ENCODE peak calls at places on chromosomes 5 and 9, in five cellular contexts. One of them, this sample, is unnamed.

GRCh38 chr5:160649304-160649703 is 202.7 kb downstream of the ATP10B start:
- DNase-seq in tibial nerve: no peak
- DNase-seq in NCI-H2081: no peak
- DNase-seq in GM23338: peak; percentile 64
- DNase-seq in naive thymus-derived CD8-positive, alpha-beta T cell: no peak
- DNase-seq in this sample: no peak

GRCh38 chr5:139638090-139638735 is 9.9 kb upstream of the CXXC5 start:
- DNase-seq in NCI-H2081: no peak
- DNase-seq in naive thymus-derived CD8-positive, alpha-beta T cell: no peak
- DNase-seq in tibial nerve: no peak
- DNase-seq in GM23338: peak; percentile 71
- DNase-seq in this sample: peak; percentile 94

GRCh38 chr9:91814214-91814613 is 135.8 kb downstream of the ROR2 start:
- DNase-seq in naive thymus-derived CD8-positive, alpha-beta T cell: no peak
- DNase-seq in NCI-H2081: no peak
- DNase-seq in tibial nerve: no peak
- DNase-seq in GM23338: no peak
- DNase-seq in this sample: no peak

GRCh38 chr9:34450644-34451043 is 7.7 kb downstream of the FAM219A start:
- DNase-seq in tibial nerve: no peak
- DNase-seq in GM23338: no peak
- DNase-seq in NCI-H2081: no peak
- DNase-seq in naive thymus-derived CD8-positive, alpha-beta T cell: no peak
- DNase-seq in this sample: no peak

GRCh38 chr5:14211818-14212799 is 69.0 kb downstream of the TRIO start:
- DNase-seq in GM23338: no peak
- DNase-seq in NCI-H2081: no peak
- DNase-seq in tibial nerve: no peak
- DNase-seq in naive thymus-derived CD8-positive, alpha-beta T cell: no peak
- DNase-seq in this sample: no peak

GRCh38 chr5:145887976-145888574 is 15.3 kb upstream of the GRXCR2 start:
- DNase-seq in GM23338: peak; percentile 85
- DNase-seq in tibial nerve: peak; percentile 12
- DNase-seq in NCI-H2081: no peak
- DNase-seq in naive thymus-derived CD8-positive, alpha-beta T cell: no peak
- DNase-seq in this sample: peak; percentile 67

GRCh38 chr5:170420809-170421412 is 31.7 kb upstream of the KCNMB1 start:
- DNase-seq in naive thymus-derived CD8-positive, alpha-beta T cell: no peak
- DNase-seq in GM23338: peak; percentile 89
- DNase-seq in tibial nerve: peak; percentile 91
- DNase-seq in NCI-H2081: peak; percentile 3
- DNase-seq in this sample: peak; percentile 53

GRCh38 chr9:92141144-92142129 is 26.2 kb upstream of the SPTLC1 start:
- DNase-seq in NCI-H2081: peak; percentile 19
- DNase-seq in tibial nerve: no peak
- DNase-seq in naive thymus-derived CD8-positive, alpha-beta T cell: no peak
- DNase-seq in GM23338: peak; percentile 68
- DNase-seq in this sample: peak; percentile 24

GRCh38 chr5:111869681-111870080 is 112.7 kb upstream of the NREP start:
- DNase-seq in NCI-H2081: no peak
- DNase-seq in naive thymus-derived CD8-positive, alpha-beta T cell: no peak
- DNase-seq in GM23338: no peak
- DNase-seq in tibial nerve: no peak
- DNase-seq in this sample: peak; percentile 65

GRCh38 chr5:41815261-41815660 is 55.0 kb downstream of the OXCT1 start:
- DNase-seq in naive thymus-derived CD8-positive, alpha-beta T cell: no peak
- DNase-seq in GM23338: no peak
- DNase-seq in NCI-H2081: no peak
- DNase-seq in tibial nerve: no peak
- DNase-seq in this sample: no peak

GRCh38 chr5:27403248-27403882 is 365.0 kb upstream of the CDH9 start:
- DNase-seq in NCI-H2081: no peak
- DNase-seq in naive thymus-derived CD8-positive, alpha-beta T cell: no peak
- DNase-seq in GM23338: peak; percentile 4
- DNase-seq in tibial nerve: no peak
- DNase-seq in this sample: no peak

GRCh38 chr9:131608469-131609115 is 63.3 kb downstream of the PRRT1B start:
- DNase-seq in naive thymus-derived CD8-positive, alpha-beta T cell: no peak
- DNase-seq in tibial nerve: peak; percentile 37
- DNase-seq in NCI-H2081: no peak
- DNase-seq in GM23338: peak; percentile 89
- DNase-seq in this sample: peak; percentile 91

GRCh38 chr9:125747053-125747764 is at the start of gene PBX3:
- DNase-seq in GM23338: peak; percentile 69
- DNase-seq in tibial nerve: no peak
- DNase-seq in naive thymus-derived CD8-positive, alpha-beta T cell: peak; percentile 54
- DNase-seq in NCI-H2081: peak; percentile 62
- DNase-seq in this sample: peak; percentile 34

GRCh38 chr5:61933787-61934626 is 372.0 kb upstream of the KIF2A start:
- DNase-seq in NCI-H2081: peak; percentile 84
- DNase-seq in GM23338: peak; percentile 82
- DNase-seq in naive thymus-derived CD8-positive, alpha-beta T cell: no peak
- DNase-seq in tibial nerve: peak; percentile 47
- DNase-seq in this sample: peak; percentile 65

GRCh38 chr5:14009575-14009974 is 65.1 kb upstream of the DNAH5 start:
- DNase-seq in tibial nerve: no peak
- DNase-seq in NCI-H2081: peak; percentile 40
- DNase-seq in GM23338: no peak
- DNase-seq in naive thymus-derived CD8-positive, alpha-beta T cell: no peak
- DNase-seq in this sample: no peak

GRCh38 chr5:171307843-171308452 is 1.1 kb upstream of the TLX3 start:
- DNase-seq in naive thymus-derived CD8-positive, alpha-beta T cell: no peak
- DNase-seq in GM23338: no peak
- DNase-seq in NCI-H2081: no peak
- DNase-seq in tibial nerve: no peak
- DNase-seq in this sample: no peak

This sample was measured in foreskin fibroblast.